ENCODE peak calls at places on chromosomes 16 and 17, in eight cellular contexts. M, D, C, T, A, F, J and R are unnamed samples.

GRCh38 chr16:78962457-78962929 is 638.0 kb downstream of the MAF start:
- DNase-seq in M (no peak), D (no peak), C (peak), T (no peak), A (no peak), F (no peak), J (no peak), R (no peak)

GRCh38 chr17:59616253-59616920 is 3.3 kb upstream of the CLTC start:
- DNase-seq in M (no peak), D (no peak), C (no peak), T (no peak), A (no peak), F (no peak), J (no peak), R (no peak)

GRCh38 chr16:74257061-74257460 is 39.6 kb upstream of the PSMD7 start:
- DNase-seq in M (no peak), D (no peak), C (peak), T (no peak), A (no peak), F (no peak), J (no peak), R (no peak)

GRCh38 chr16:83722501-83723183 is 85.1 kb upstream of the HSBP1 start:
- DNase-seq in M (no peak), D (no peak), C (no peak), T (no peak), A (no peak), F (no peak), J (peak), R (no peak)

GRCh38 chr17:21018894-21019293 is 23.9 kb downstream of the USP22 start:
- DNase-seq in M (no peak), D (no peak), C (no peak), T (no peak), A (no peak), F (no peak), J (no peak), R (no peak)

GRCh38 chr17:40475234-40476210 is 25.9 kb downstream of the TNS4 start:
- DNase-seq in M (no peak), D (no peak), C (no peak), T (peak), A (no peak), F (no peak), J (no peak), R (no peak)

GRCh38 chr16:80997139-80997798 is 9.4 kb downstream of the CMC2 start:
- DNase-seq in M (peak), D (no peak), C (peak), T (no peak), A (no peak), F (no peak), J (peak), R (no peak)

GRCh38 chr17:75301031-75301430 is 11.8 kb upstream of the SLC25A19 start:
- DNase-seq in M (no peak), D (no peak), C (no peak), T (no peak), A (no peak), F (no peak), J (no peak), R (no peak)

GRCh38 chr17:69870091-69870530 is 204.9 kb upstream of the KCNJ16 start:
- DNase-seq in M (peak), D (no peak), C (peak), T (peak), A (no peak), F (peak), J (peak), R (no peak)

GRCh38 chr17:83193336-83194188 is 114.2 kb downstream of the METRNL start:
- DNase-seq in M (no peak), D (no peak), C (no peak), T (peak), A (peak), F (no peak), J (peak), R (no peak)

GRCh38 chr17:77096570-77097214 is 44.1 kb upstream of the SEC14L1 start:
- DNase-seq in M (peak), D (no peak), C (peak), T (peak), A (peak), F (no peak), J (peak), R (no peak)

GRCh38 chr17:70251704-70252103 is 82.4 kb downstream of the KCNJ2 start:
- DNase-seq in M (no peak), D (no peak), C (no peak), T (no peak), A (no peak), F (no peak), J (peak), R (no peak)

GRCh38 chr16:85868495-85868894 is 30.5 kb upstream of the IRF8 start:
- DNase-seq in M (no peak), D (no peak), C (peak), T (no peak), A (no peak), F (no peak), J (no peak), R (no peak)

GRCh38 chr17:43758497-43759174 is at the start of gene SOST:
- DNase-seq in M (no peak), D (no peak), C (no peak), T (peak), A (no peak), F (no peak), J (no peak), R (no peak)

GRCh38 chr16:86375841-86376240 is 134.5 kb upstream of the FOXF1 start:
- DNase-seq in M (no peak), D (no peak), C (no peak), T (no peak), A (no peak), F (no peak), J (no peak), R (no peak)

GRCh38 chr17:79180358-79181005 is 105.9 kb downstream of the ENGASE start:
- DNase-seq in M (no peak), D (no peak), C (no peak), T (no peak), A (no peak), F (no peak), J (no peak), R (no peak)

GRCh38 chr16:69526831-69527655 is 38.7 kb upstream of the NFAT5 start:
- DNase-seq in M (no peak), D (no peak), C (no peak), T (no peak), A (no peak), F (no peak), J (no peak), R (no peak)
- TF ChIP-seq CTCF in M (no peak), D (no peak), C (no peak), T (no peak), A (no peak), F (no peak), J (no peak), R (no peak)

DNA sequence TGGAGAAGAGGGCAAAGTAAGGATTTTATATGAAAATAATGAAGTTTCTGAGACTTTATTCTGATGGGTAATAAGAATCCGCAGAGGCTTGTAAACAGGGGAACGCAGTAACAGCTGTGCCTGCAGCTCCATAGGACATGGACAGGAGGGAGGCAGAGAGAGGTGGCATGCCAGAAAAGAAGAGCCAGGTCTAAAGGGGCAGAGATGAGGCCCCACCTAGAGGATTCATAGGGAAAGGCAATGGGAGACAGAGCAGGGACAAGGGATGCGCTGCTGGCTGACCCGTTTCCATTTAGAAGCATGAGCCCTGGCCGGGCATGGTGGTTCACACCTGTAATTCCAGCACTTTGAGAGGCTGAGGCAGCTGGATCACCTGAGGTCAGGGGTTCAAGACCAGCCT is 340.3 kb upstream of the CDH5 start:
- DNase-seq in M (peak), D (no peak), C (no peak), T (no peak), A (no peak), F (peak), J (no peak), R (no peak)
- TF ChIP-seq CTCF in M (no peak), D (no peak), C (peak), T (peak), A (peak), F (peak), J (peak), R (peak)

GRCh38 chr16:56931253-56931768 is 631 bp upstream of the HERPUD1 start:
- DNase-seq in M (no peak), D (no peak), C (peak), T (no peak), A (peak), F (peak), J (no peak), R (no peak)

GRCh38 chr16:56933828-56934598 is 2.1 kb downstream of the HERPUD1 start:
- DNase-seq in M (no peak), D (no peak), C (no peak), T (no peak), A (no peak), F (no peak), J (no peak), R (no peak)

GRCh38 chr16:56931769-56932587 is at the start of gene HERPUD1:
- DNase-seq in M (peak), D (peak), C (peak), T (peak), A (peak), F (peak), J (peak), R (peak)

GRCh38 chr16:56933266-56933619 is 1.3 kb downstream of the HERPUD1 start:
- DNase-seq in M (no peak), D (no peak), C (no peak), T (no peak), A (no peak), F (no peak), J (no peak), R (no peak)

DNA sequence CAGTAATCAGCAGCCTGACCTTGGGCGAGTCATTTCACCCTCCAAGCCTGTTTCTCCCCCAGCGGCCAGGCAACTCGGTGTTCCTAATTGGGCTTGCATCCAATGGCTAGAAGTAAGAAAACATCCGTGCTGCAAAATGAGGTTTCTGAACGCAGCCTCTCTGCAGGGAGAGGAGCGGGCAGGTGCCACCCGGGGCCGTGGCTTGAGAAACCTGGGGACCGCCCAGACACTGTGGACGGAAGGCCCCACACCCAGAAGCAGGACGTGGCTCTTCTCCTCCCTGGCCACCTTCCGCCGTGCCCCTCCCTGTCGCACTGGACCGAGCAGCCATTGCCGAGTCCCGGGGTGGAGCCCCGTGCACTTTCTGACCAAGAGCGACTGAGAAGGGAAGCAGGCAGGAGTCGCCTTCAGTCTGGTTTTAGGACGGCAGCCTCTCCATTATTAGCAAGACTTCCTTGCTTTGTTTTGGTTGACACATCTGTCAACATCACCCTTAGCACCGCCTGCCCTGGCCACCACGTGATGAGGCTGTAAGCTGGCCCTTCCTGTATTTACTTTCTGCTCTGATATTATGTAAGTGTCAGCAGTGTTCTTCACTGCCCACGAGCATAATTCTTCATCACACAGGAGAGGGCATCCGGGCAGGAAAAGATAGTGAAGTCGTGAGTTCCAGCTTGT is 785 bp downstream of the HERPUD1 start:
- DNase-seq in M (peak), D (peak), C (peak), T (peak), A (peak), F (peak), J (peak), R (no peak)
- TF ChIP-seq CTCF in M (no peak), D (no peak), C (peak), T (no peak), A (peak), F (no peak), J (no peak), R (no peak)

DNA sequence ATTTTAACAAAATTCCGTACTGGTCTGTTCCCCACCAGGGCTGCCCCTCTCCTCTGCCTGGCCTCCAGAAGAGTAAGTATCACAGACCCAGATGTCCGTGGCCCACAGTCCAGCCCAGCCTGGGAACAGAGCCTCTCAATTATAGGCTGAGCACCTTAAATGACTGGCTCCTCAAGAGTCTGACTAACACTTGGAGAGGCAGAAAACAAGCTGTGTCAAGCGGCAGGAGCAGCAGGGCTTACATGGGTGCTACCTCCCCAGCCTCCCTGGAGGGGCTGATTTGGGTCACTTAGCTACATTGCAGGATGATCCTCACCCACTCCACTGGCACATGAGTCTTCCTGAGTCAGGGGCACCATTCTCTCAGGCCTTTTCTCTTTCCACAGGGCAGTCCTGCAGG is 209.7 kb downstream of the COPRS start:
- DNase-seq in M (no peak), D (no peak), C (no peak), T (no peak), A (no peak), F (no peak), J (no peak), R (peak)
- TF ChIP-seq CTCF in M (no peak), D (no peak), C (no peak), T (no peak), A (no peak), F (no peak), J (no peak), R (no peak)

DNA sequence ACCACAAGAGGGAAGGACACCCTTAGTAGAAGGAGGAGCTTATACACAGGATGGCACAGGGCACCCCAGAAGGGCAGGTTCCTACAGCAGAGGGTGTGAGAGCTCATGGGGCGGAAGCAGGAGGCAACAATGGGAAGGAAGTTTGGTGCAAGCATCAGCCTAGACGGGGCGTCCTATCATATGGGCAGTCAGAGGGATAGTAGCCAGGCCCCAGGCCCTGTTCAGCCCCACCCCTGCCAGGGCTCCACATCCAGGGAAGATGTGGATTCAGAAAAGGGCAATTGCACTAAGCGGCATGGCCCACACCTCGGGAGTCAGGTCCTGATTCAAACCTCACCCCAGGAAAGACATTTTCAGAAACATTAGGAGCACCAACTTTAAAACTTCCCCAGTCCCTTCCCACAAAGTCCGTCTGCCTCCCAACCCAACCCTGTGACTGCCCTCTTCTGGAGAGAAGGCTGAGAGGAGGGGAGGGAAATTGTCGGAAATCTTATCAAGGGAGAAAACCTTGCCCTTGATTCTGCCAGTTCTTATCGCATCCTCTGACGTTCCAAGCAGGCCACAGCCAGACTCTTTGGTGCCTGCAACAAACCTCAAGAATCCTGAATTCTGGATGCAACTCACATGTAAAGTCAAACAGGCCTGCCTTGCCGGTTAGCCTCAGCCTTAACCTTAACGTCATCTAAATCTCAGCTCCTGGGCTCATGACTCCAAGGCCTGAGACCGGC is 198.8 kb upstream of the CDH5 start:
- DNase-seq in M (no peak), D (no peak), C (no peak), T (no peak), A (no peak), F (peak), J (peak), R (no peak)
- TF ChIP-seq CTCF in M (no peak), D (no peak), C (no peak), T (no peak), A (peak), F (peak), J (peak), R (peak)

DNA sequence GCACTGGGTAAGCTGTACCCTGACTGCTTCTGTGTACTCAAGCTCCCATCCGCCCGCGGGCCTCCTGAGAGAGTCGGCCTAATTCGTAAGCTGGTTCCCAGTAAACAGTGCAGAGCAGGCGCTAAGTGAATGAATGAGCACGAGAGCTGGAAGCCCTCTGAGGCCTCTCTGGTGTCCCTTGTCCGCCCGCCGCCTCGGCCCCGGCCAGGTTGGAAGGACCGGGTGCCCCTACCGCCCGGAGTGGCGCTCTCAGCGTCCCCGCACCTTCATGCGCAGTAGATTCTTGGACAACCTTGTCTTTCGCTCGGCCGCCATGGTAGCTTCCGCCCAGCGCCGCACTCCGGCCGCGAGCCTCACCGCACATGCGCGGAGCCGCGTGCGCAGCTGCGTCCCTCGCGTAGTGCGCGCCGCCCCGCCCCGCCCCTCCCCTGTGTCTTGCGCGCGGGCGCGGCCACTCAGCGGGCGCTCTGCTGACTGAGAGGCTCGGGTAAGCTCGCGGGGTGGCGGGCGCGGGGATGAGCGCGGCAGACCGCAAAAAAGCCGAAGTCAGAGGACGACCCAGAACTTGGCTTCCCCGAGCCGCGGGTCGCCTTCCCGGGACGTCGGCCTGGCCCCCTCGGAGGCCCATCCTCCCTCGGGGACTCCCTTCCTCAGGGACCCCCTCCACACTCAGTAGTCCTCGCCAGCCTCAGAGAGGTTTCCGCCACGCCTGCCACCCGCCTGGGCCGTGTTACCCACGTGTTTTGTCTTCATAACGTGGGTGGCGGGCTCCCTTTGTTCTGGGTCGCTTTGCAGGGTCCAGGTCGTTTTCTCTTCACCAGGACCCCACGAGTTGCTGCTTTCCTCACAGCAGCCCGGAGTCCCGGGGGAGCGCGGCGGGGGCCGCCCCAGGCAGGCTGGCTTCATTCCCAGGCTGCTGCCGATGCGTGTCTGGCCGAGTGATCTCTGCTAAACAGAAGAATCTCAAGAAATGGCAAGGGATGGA is at the start of gene MPHOSPH6:
- DNase-seq in M (peak), D (peak), C (peak), T (peak), A (peak), F (peak), J (peak), R (peak)
- TF ChIP-seq CTCF in M (no peak), D (no peak), C (no peak), T (no peak), A (peak), F (no peak), J (no peak), R (no peak)

DNA sequence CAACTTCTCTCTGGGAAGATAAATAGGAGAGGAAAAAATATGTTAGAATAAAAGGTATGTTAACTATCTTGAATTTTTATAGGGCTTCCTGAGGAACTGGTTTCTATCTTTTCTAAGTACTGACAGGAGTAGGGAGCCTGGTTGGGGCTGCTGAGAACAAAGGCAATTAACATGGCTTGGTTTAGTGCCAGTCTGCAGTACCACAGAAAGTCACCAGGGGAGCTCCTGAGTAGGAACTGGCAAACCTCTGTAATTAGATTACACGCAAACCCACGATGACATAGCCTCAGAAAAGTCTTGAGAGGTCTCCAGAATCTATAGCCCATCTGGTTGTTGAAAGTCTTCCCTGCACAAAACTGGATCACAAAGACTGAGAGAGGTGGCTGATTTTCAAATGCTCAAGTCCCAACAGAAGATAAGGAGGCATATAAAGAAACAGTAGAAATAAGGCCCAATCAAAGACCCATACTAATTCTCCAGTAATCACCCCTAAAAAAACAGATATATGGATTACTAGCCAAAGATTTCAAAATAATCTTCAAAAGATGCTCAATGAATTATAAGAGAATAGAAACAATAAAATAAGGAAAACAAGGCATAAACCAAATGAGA is 11.7 kb upstream of the CNTNAP4 start:
- DNase-seq in M (peak), D (peak), C (peak), T (peak), A (no peak), F (peak), J (peak), R (no peak)
- TF ChIP-seq CTCF in M (no peak), D (peak), C (peak), T (peak), A (no peak), F (peak), J (peak), R (peak)